ENCODE peak calls at places on chromosomes 3 and 15, in seven cellular contexts. Z, G, V, N, E, W and L are unnamed samples.

GRCh38 chr3:52280046-52280445 is 1.6 kb upstream of the WDR82 start:
- DNase-seq in W (peak; percentile 70), V (no peak), E (no peak), G (no peak), N (no peak), Z (no peak), L (no peak)

GRCh38 chr3:149243540-149243939 is 21.9 kb upstream of the CP start:
- DNase-seq in V (no peak), G (no peak), W (no peak), E (no peak), Z (no peak), N (no peak), L (no peak)

GRCh38 chr3:42686832-42687650 is 1.7 kb downstream of the KLHL40 start:
- DNase-seq in G (no peak), W (no peak), V (no peak), N (no peak), Z (no peak), E (no peak), L (peak; percentile 47)

GRCh38 chr3:61356678-61357077 is 105.4 kb upstream of the FHIT start:
- DNase-seq in Z (no peak), W (no peak), N (no peak), G (no peak), V (no peak), E (no peak), L (no peak)

GRCh38 chr3:42682301-42683070 is 2.9 kb upstream of the KLHL40 start:
- DNase-seq in N (no peak), E (no peak), V (no peak), Z (no peak), W (no peak), G (no peak), L (peak; percentile 36)

GRCh38 chr3:95718168-95718567 is 1096.2 kb upstream of the EPHA6 start:
- DNase-seq in V (no peak), N (no peak), W (no peak), G (no peak), Z (no peak), E (no peak), L (no peak)

GRCh38 chr15:59556405-59556804 is 55.2 kb upstream of the GCNT3 start:
- DNase-seq in E (no peak), Z (no peak), G (no peak), V (no peak), W (no peak), N (no peak), L (no peak)

GRCh38 chr3:138137901-138138300 is 5.7 kb upstream of the A4GNT start:
- DNase-seq in G (no peak), E (no peak), N (no peak), W (no peak), V (no peak), Z (no peak), L (no peak)

GRCh38 chr3:86895202-86895601 is 95.7 kb downstream of the VGLL3 start:
- DNase-seq in E (no peak), G (no peak), Z (no peak), N (no peak), V (no peak), W (no peak), L (no peak)

GRCh38 chr3:196192036-196193001 is 18.9 kb downstream of the ZDHHC19 start:
- DNase-seq in Z (no peak), N (no peak), E (peak; percentile 72), V (peak; percentile 68), G (no peak), W (no peak), L (no peak)

GRCh38 chr3:171640520-171641412 is 169.5 kb downstream of the PLD1 start:
- DNase-seq in V (peak; percentile 49), E (no peak), W (peak; percentile 41), N (no peak), Z (no peak), G (peak; percentile 19), L (no peak)

GRCh38 chr3:182370949-182371348 is 422.4 kb upstream of the ATP11B start:
- DNase-seq in W (no peak), Z (no peak), V (no peak), N (peak; percentile 50), E (no peak), G (no peak), L (no peak)

GRCh38 chr3:172982731-172983364 is 158.2 kb downstream of the SPATA16 start:
- DNase-seq in Z (no peak), V (peak; percentile 29), N (no peak), E (no peak), G (no peak), W (peak; percentile 33), L (no peak)

GRCh38 chr15:49103676-49104075 is 51.7 kb downstream of the COPS2 start:
- DNase-seq in W (no peak), V (no peak), E (no peak), N (no peak), G (no peak), Z (no peak), L (no peak)

GRCh38 chr3:188400494-188401243 is 246.7 kb downstream of the LPP start:
- DNase-seq in V (no peak), G (no peak), N (no peak), Z (no peak), W (no peak), E (peak; percentile 44), L (no peak)

GRCh38 chr3:153513236-153513635 is 351.2 kb downstream of the RAP2B start:
- DNase-seq in V (peak; percentile 63), G (no peak), E (no peak), W (peak; percentile 23), N (peak; percentile 1), Z (no peak), L (no peak)

GRCh38 chr15:58962662-58963565 is 24.5 kb upstream of the RNF111 start:
- DNase-seq in Z (no peak), V (no peak), W (no peak), G (no peak), N (peak; percentile 42), E (no peak), L (no peak)

GRCh38 chr3:153614131-153614530 is 452.1 kb downstream of the RAP2B start:
- DNase-seq in E (no peak), W (no peak), N (no peak), V (no peak), G (no peak), Z (no peak), L (no peak)

GRCh38 chr15:60933914-60934885 is 294.9 kb downstream of the RORA start:
- DNase-seq in V (no peak), Z (no peak), W (no peak), E (no peak), G (no peak), N (no peak), L (no peak)

GRCh38 chr15:60928987-60929386 is 300.1 kb downstream of the RORA start:
- DNase-seq in W (no peak), V (no peak), G (no peak), E (no peak), N (no peak), Z (no peak), L (no peak)

GRCh38 chr15:60935130-60935529 is 294.0 kb downstream of the RORA start:
- DNase-seq in G (no peak), N (no peak), W (no peak), V (no peak), E (no peak), Z (no peak), L (no peak)

GRCh38 chr15:60936186-60936585 is 292.9 kb downstream of the RORA start:
- DNase-seq in N (no peak), V (no peak), Z (no peak), E (no peak), G (no peak), W (no peak), L (no peak)

DNA sequence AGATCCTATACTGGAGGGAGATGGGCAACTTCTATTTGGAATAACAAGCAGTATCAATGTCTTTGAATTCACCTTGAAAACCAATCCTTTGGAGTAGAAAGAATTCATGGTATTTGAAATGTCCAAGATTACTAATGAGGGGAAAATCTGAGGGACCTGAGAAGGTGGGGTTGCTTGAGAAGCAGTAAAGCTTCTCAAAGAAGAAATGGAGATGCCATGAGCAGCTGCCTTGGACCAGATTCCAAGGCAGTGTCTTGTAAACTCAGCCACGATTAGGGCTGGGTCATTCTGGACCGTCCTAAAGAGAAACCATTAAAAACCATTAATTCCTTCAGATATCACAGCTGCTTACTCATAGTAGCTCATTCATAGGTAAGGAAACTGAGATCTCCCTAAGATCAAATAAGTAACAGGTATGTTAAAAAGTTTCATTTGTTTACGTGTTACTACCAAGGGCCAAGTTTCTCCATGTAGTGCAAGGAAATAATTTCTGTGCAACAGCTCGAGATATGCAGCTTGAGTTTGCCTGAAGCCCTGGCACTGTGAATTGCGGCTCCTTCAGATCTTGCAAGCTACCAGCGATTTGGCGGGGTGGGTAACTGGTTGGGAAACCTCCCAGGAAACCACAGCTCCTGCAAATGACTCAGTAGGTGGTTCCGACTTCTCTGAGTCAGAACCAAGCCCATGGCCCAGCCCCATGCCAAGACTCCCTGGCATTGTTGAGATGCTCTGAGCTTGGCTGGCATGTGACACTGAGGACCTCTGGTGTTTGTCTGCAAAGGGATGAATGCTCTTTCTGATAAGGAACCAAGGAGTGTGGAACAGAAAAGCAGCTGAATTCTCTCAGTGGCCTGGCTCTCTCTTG is 296.8 kb downstream of the RORA start:
- DNase-seq in G (no peak), V (peak; percentile 24), E (no peak), W (peak; percentile 61), Z (no peak), N (peak; percentile 99), L (no peak)
- TF ChIP-seq CTCF in G (no peak), V (peak; percentile 28), E (no peak), W (no peak), Z (no peak), N (peak; percentile 85), L (peak; percentile 35)

DNA sequence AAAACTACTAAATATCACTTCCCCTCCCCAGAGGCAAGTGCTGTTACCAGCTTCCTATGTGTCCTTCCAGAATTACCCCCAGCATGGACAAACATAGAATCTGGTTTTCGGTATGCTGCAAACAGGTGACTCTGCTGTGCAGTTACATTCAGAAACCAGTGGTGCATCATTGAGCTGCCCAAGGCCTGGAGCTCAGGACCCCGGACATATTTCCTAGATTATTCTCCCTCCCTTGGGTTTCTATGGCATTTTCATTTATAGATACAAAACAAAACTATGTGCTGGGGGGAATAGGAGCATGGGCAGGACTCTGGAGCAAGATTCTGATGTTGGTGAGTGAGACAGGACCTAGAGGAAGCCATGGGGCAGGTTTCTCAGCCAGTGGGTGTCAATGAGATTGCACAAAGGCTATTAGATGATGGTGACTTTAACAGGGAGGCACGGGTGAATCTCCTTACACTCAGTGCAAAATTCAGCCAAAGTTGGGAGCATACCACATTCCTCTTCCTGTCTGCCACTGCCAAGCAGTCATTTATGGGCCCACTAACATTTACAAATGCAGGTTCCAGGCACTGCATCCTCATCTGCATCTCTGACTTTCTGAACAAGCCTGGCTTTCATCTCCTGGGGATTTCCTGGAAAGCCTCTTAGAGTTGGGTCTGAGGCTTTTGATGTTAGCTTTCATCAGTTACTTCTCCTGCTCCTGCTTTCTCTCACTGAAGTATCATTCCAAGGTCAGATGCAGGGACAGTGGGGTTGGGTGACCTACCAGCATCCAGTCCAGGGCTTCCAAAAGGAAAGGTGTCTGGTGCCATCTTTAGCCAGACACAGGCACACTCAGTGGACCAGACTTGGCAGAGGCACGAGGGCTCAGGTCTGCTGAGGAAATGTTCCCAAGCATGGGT is 44.5 kb downstream of the CMTM7 start:
- DNase-seq in N (no peak), G (no peak), Z (no peak), E (no peak), V (no peak), W (no peak), L (no peak)
- TF ChIP-seq CTCF in N (no peak), G (no peak), Z (no peak), E (no peak), V (no peak), W (no peak), L (no peak)

GRCh38 chr3:8790529-8790928 is 21.1 kb upstream of the OXTR start:
- DNase-seq in E (no peak), G (no peak), N (no peak), Z (no peak), V (no peak), W (no peak), L (no peak)
- TF ChIP-seq CTCF in E (no peak), G (no peak), N (no peak), Z (no peak), V (no peak), W (no peak), L (no peak)

GRCh38 chr3:132180337-132180791 is 136.8 kb upstream of the ACP3 start:
- DNase-seq in Z (no peak), W (peak; percentile 79), E (peak; percentile 18), V (peak; percentile 94), N (peak; percentile 57), G (peak; percentile 19), L (no peak)
- TF ChIP-seq CTCF in Z (peak; percentile 40), W (peak; percentile 58), E (peak; percentile 18), V (peak; percentile 74), N (peak; percentile 65), G (peak; percentile 59), L (peak; percentile 86)